ENCODE peak calls at places on chromosomes 13 and 19, in eight cellular contexts. One of them, this sample, is unnamed.

GRCh38 chr19:4575978-4576933 is 16.8 kb upstream of the SEMA6B start:
- DNase-seq in activated T-cell treated with anti-CD3 and anti-CD28 coated beads for 1 hour: peak; percentile 65
- DNase-seq in pancreas: peak; percentile 77
- DNase-seq in T-cell: no peak
- DNase-seq in activated effector memory CD4-positive, alpha-beta T cell treated with anti-CD3 and anti-CD28 coated beads, Interleukin-2, amount 50 U/mL, for 16 hours: peak; percentile 89
- DNase-seq in fibroblast of villous mesenchyme: peak; percentile 54
- DNase-seq in mucosa of descending colon: peak; percentile 76
- DNase-seq in stimulated activated CD8-positive, alpha-beta memory T cell treated with anti-CD3 and anti-CD28 coated beads, Interleukin-4, amount 100 ng/mL, for 24 hours: peak; percentile 56
- DNase-seq in this sample: peak; percentile 40

GRCh38 chr19:17078038-17078919 is 2.7 kb downstream of the MYO9B start:
- DNase-seq in activated T-cell treated with anti-CD3 and anti-CD28 coated beads for 1 hour: no peak
- DNase-seq in pancreas: no peak
- DNase-seq in T-cell: no peak
- DNase-seq in activated effector memory CD4-positive, alpha-beta T cell treated with anti-CD3 and anti-CD28 coated beads, Interleukin-2, amount 50 U/mL, for 16 hours: no peak
- DNase-seq in fibroblast of villous mesenchyme: no peak
- DNase-seq in mucosa of descending colon: no peak
- DNase-seq in stimulated activated CD8-positive, alpha-beta memory T cell treated with anti-CD3 and anti-CD28 coated beads, Interleukin-4, amount 100 ng/mL, for 24 hours: no peak
- DNase-seq in this sample: peak; percentile 71

GRCh38 chr13:97369269-97369893 is 64.6 kb upstream of the RAP2A start:
- DNase-seq in activated T-cell treated with anti-CD3 and anti-CD28 coated beads for 1 hour: no peak
- DNase-seq in pancreas: no peak
- DNase-seq in T-cell: no peak
- DNase-seq in activated effector memory CD4-positive, alpha-beta T cell treated with anti-CD3 and anti-CD28 coated beads, Interleukin-2, amount 50 U/mL, for 16 hours: no peak
- DNase-seq in fibroblast of villous mesenchyme: peak; percentile 55
- DNase-seq in mucosa of descending colon: no peak
- DNase-seq in stimulated activated CD8-positive, alpha-beta memory T cell treated with anti-CD3 and anti-CD28 coated beads, Interleukin-4, amount 100 ng/mL, for 24 hours: no peak
- DNase-seq in this sample: no peak

GRCh38 chr13:46595918-46596315 is 42.9 kb downstream of the LRCH1 start:
- DNase-seq in activated T-cell treated with anti-CD3 and anti-CD28 coated beads for 1 hour: no peak
- DNase-seq in pancreas: no peak
- DNase-seq in T-cell: no peak
- DNase-seq in activated effector memory CD4-positive, alpha-beta T cell treated with anti-CD3 and anti-CD28 coated beads, Interleukin-2, amount 50 U/mL, for 16 hours: no peak
- DNase-seq in fibroblast of villous mesenchyme: no peak
- DNase-seq in mucosa of descending colon: no peak
- DNase-seq in stimulated activated CD8-positive, alpha-beta memory T cell treated with anti-CD3 and anti-CD28 coated beads, Interleukin-4, amount 100 ng/mL, for 24 hours: no peak
- DNase-seq in this sample: peak; percentile 41

GRCh38 chr19:2051771-2052704 is 994 bp upstream of the MKNK2 start:
- DNase-seq in activated T-cell treated with anti-CD3 and anti-CD28 coated beads for 1 hour: peak; percentile 24
- DNase-seq in pancreas: peak; percentile 82
- DNase-seq in T-cell: peak; percentile 40
- DNase-seq in activated effector memory CD4-positive, alpha-beta T cell treated with anti-CD3 and anti-CD28 coated beads, Interleukin-2, amount 50 U/mL, for 16 hours: peak; percentile 79
- DNase-seq in fibroblast of villous mesenchyme: no peak
- DNase-seq in mucosa of descending colon: peak; percentile 80
- DNase-seq in stimulated activated CD8-positive, alpha-beta memory T cell treated with anti-CD3 and anti-CD28 coated beads, Interleukin-4, amount 100 ng/mL, for 24 hours: no peak
- DNase-seq in this sample: no peak

GRCh38 chr13:28501547-28501946 is 6.6 kb upstream of the FLT1 start:
- DNase-seq in activated T-cell treated with anti-CD3 and anti-CD28 coated beads for 1 hour: no peak
- DNase-seq in pancreas: no peak
- DNase-seq in T-cell: no peak
- DNase-seq in activated effector memory CD4-positive, alpha-beta T cell treated with anti-CD3 and anti-CD28 coated beads, Interleukin-2, amount 50 U/mL, for 16 hours: no peak
- DNase-seq in fibroblast of villous mesenchyme: no peak
- DNase-seq in mucosa of descending colon: no peak
- DNase-seq in stimulated activated CD8-positive, alpha-beta memory T cell treated with anti-CD3 and anti-CD28 coated beads, Interleukin-4, amount 100 ng/mL, for 24 hours: no peak
- DNase-seq in this sample: no peak

GRCh38 chr19:46761418-46761831 is 15.2 kb upstream of the STRN4 start:
- DNase-seq in activated T-cell treated with anti-CD3 and anti-CD28 coated beads for 1 hour: no peak
- DNase-seq in pancreas: no peak
- DNase-seq in T-cell: no peak
- DNase-seq in activated effector memory CD4-positive, alpha-beta T cell treated with anti-CD3 and anti-CD28 coated beads, Interleukin-2, amount 50 U/mL, for 16 hours: no peak
- DNase-seq in fibroblast of villous mesenchyme: peak; percentile 68
- DNase-seq in mucosa of descending colon: no peak
- DNase-seq in stimulated activated CD8-positive, alpha-beta memory T cell treated with anti-CD3 and anti-CD28 coated beads, Interleukin-4, amount 100 ng/mL, for 24 hours: no peak
- DNase-seq in this sample: no peak

GRCh38 chr19:1237027-1237659 is 662 bp downstream of the CBARP start:
- DNase-seq in activated T-cell treated with anti-CD3 and anti-CD28 coated beads for 1 hour: no peak
- DNase-seq in pancreas: no peak
- DNase-seq in T-cell: no peak
- DNase-seq in activated effector memory CD4-positive, alpha-beta T cell treated with anti-CD3 and anti-CD28 coated beads, Interleukin-2, amount 50 U/mL, for 16 hours: no peak
- DNase-seq in fibroblast of villous mesenchyme: no peak
- DNase-seq in mucosa of descending colon: no peak
- DNase-seq in stimulated activated CD8-positive, alpha-beta memory T cell treated with anti-CD3 and anti-CD28 coated beads, Interleukin-4, amount 100 ng/mL, for 24 hours: no peak
- DNase-seq in this sample: no peak

GRCh38 chr13:29847501-29847983 is 2.9 kb downstream of the UBL3 start:
- DNase-seq in activated T-cell treated with anti-CD3 and anti-CD28 coated beads for 1 hour: no peak
- DNase-seq in pancreas: no peak
- DNase-seq in T-cell: no peak
- DNase-seq in activated effector memory CD4-positive, alpha-beta T cell treated with anti-CD3 and anti-CD28 coated beads, Interleukin-2, amount 50 U/mL, for 16 hours: no peak
- DNase-seq in fibroblast of villous mesenchyme: peak; percentile 69
- DNase-seq in mucosa of descending colon: peak; percentile 46
- DNase-seq in stimulated activated CD8-positive, alpha-beta memory T cell treated with anti-CD3 and anti-CD28 coated beads, Interleukin-4, amount 100 ng/mL, for 24 hours: no peak
- DNase-seq in this sample: peak; percentile 61

This sample was measured in amniotic epithelial cell.